ENCODE peak calls at places on chromosomes 5 and 9, in five cellular contexts. J is heart right ventricle, R is bronchial epithelial cell, Z is GM20000, T is Caco-2. M is an unnamed sample.

GRCh38 chr5:34531736-34532135 is 124.4 kb upstream of the RAI14 start:
- DNase-seq in J (no peak), R (no peak), Z (no peak), T (no peak), M (no peak)

GRCh38 chr9:116193636-116194035 is 40.0 kb downstream of the PAPPA start:
- DNase-seq in J (no peak), R (peak; percentile 81), Z (no peak), T (no peak), M (no peak)

GRCh38 chr9:115261656-115262081 is 143.7 kb upstream of the TNC start:
- DNase-seq in J (no peak), R (peak; percentile 90), Z (no peak), T (no peak), M (no peak)

GRCh38 chr5:175686396-175686795 is 28.5 kb downstream of the HRH2 start:
- DNase-seq in J (no peak), R (no peak), Z (no peak), T (no peak), M (no peak)

GRCh38 chr5:148956632-148957385 is 106.1 kb downstream of the SH3TC2 start:
- DNase-seq in J (no peak), R (peak; percentile 87), Z (no peak), T (no peak), M (no peak)

GRCh38 chr9:36793277-36793676 is 220.6 kb downstream of the MELK start:
- DNase-seq in J (no peak), R (no peak), Z (no peak), T (no peak), M (no peak)

GRCh38 chr5:147332643-147333042 is 97.8 kb downstream of the STK32A start:
- DNase-seq in J (no peak), R (no peak), Z (no peak), T (no peak), M (no peak)

GRCh38 chr5:148443998-148444397 is 60.2 kb downstream of the FBXO38 start:
- DNase-seq in J (no peak), R (peak; percentile 68), Z (peak; percentile 41), T (no peak), M (peak; percentile 49)

GRCh38 chr5:95261369-95262175 is 23.3 kb downstream of the MCTP1 start:
- DNase-seq in J (no peak), R (peak; percentile 33), Z (peak; percentile 34), T (no peak), M (peak; percentile 28)

GRCh38 chr5:112210430-112211005 is 208.6 kb downstream of the EPB41L4A start:
- DNase-seq in J (no peak), R (peak; percentile 46), Z (no peak), T (peak; percentile 45), M (peak; percentile 13)

GRCh38 chr5:180090769-180091546 is 19.4 kb upstream of the RNF130 start:
- DNase-seq in J (no peak), R (peak; percentile 26), Z (no peak), T (peak; percentile 70), M (no peak)

GRCh38 chr5:149667084-149667826 is 62.9 kb upstream of the PPARGC1B start:
- DNase-seq in J (no peak), R (peak; percentile 23), Z (peak; percentile 74), T (no peak), M (peak; percentile 60)

GRCh38 chr9:121945849-121946248 is 147.3 kb downstream of the TTLL11 start:
- DNase-seq in J (no peak), R (peak; percentile 33), Z (no peak), T (no peak), M (no peak)

GRCh38 chr5:147642666-147643065 is 132.8 kb upstream of the DPYSL3 start:
- DNase-seq in J (no peak), R (peak; percentile 73), Z (no peak), T (no peak), M (no peak)

GRCh38 chr5:150000990-150001659 is 586 bp downstream of the HMGXB3 start:
- DNase-seq in J (peak; percentile 48), R (peak; percentile 34), Z (peak; percentile 39), T (peak; percentile 42), M (peak; percentile 30)

GRCh38 chr5:54270326-54270725 is 40.0 kb downstream of the ARL15 start:
- DNase-seq in J (no peak), R (no peak), Z (no peak), T (no peak), M (no peak)

GRCh38 chr9:133485531-133486260 is 6.8 kb upstream of the SLC2A6 start:
- DNase-seq in J (no peak), R (no peak), Z (peak; percentile 73), T (no peak), M (peak; percentile 69)
- TF ChIP-seq CTCF in J (no peak), R (no peak), Z (no peak), T (no peak), M (peak; percentile 15)

GRCh38 chr5:141100243-141100805 is at the start of gene PCDHB3:
- DNase-seq in J (no peak), R (peak; percentile 15), Z (no peak), T (no peak), M (no peak)

GRCh38 chr5:141095263-141095641 is 837 bp downstream of the PCDHB2 start:
- DNase-seq in J (no peak), R (no peak), Z (no peak), T (no peak), M (no peak)

GRCh38 chr5:141094481-141095262 is at the start of gene PCDHB2:
- DNase-seq in J (no peak), R (peak; percentile 15), Z (no peak), T (no peak), M (no peak)
- TF ChIP-seq CTCF in J (peak; percentile 35), R (peak; percentile 15), Z (no peak), T (no peak), M (no peak)

DNA sequence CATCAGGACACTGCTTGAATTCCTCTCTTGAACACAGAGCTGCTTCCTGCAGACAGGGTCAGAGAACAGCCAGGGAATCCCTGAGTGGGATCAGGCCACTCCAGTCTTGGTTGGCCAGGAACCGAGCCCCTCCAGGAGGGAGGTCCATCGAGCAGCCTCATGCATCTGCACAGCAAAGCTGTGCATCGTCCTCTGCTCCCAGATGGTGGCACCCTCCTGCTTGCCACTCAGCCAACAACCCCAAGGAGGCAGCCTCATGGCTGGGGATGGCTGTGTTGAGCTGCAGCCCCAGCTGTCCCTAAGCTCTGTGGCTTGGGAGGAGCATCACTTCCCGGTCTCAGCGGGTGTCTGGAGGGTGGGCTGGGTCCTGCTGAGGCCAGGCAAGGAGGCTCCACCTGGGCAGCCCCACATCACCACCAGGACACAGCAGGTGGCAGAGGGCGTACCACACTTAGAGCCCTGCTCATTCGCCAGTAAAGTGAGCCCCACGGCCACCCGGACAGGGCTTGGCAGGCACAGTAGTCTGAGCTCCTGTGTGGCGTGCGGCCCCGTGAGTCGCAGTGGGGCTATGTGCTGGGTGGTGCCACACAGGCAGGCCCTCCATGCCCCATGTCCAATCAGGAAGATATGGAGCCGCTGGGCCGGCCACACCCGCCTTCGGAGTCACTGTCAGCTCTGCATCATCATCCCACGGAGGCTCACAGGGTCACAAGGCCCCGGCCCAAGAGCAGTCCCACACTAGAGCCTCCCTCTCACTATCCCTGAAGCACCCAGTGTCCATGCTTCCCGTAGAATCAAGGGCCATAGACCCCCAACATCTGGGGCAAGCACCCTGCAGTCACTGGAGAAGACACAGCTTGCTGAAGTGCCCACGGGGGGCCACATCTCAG is 11.9 kb downstream of the LPCAT1 start:
- DNase-seq in J (peak; percentile 9), R (peak; percentile 52), Z (peak; percentile 44), T (peak; percentile 35), M (no peak)
- TF ChIP-seq CTCF in J (no peak), R (peak; percentile 61), Z (peak; percentile 5), T (peak; percentile 42), M (peak; percentile 53)

GRCh38 chr5:171152382-171152781 is 156.7 kb upstream of the TLX3 start:
- DNase-seq in J (no peak), R (peak; percentile 52), Z (no peak), T (no peak), M (no peak)
- TF ChIP-seq CTCF in J (no peak), R (peak; percentile 45), Z (no peak), T (peak; percentile 46), M (peak; percentile 3)

GRCh38 chr9:2605246-2605645 is 16.3 kb upstream of the VLDLR start:
- DNase-seq in J (no peak), R (no peak), Z (no peak), T (no peak), M (no peak)
- TF ChIP-seq CTCF in J (no peak), R (no peak), Z (no peak), T (no peak), M (no peak)

GRCh38 chr5:169705322-169705721 is 68.2 kb downstream of the DOCK2 start:
- DNase-seq in J (no peak), R (no peak), Z (peak; percentile 11), T (no peak), M (no peak)

GRCh38 chr5:169700611-169701010 is 63.5 kb downstream of the DOCK2 start:
- DNase-seq in J (no peak), R (no peak), Z (no peak), T (no peak), M (no peak)

GRCh38 chr5:169703803-169704202 is 66.7 kb downstream of the DOCK2 start:
- DNase-seq in J (no peak), R (no peak), Z (no peak), T (no peak), M (no peak)

GRCh38 chr5:169702726-169703481 is 65.8 kb downstream of the DOCK2 start:
- DNase-seq in J (no peak), R (no peak), Z (peak; percentile 54), T (no peak), M (peak; percentile 58)

GRCh38 chr5:169701910-169702451 is 64.9 kb downstream of the DOCK2 start:
- DNase-seq in J (no peak), R (peak; percentile 45), Z (peak; percentile 13), T (no peak), M (no peak)
- TF ChIP-seq CTCF in J (peak; percentile 47), R (peak; percentile 53), Z (peak; percentile 2), T (peak; percentile 53), M (peak; percentile 46)

GRCh38 chr9:15501803-15502202 is 9.0 kb downstream of the PSIP1 start:
- DNase-seq in J (no peak), R (no peak), Z (no peak), T (no peak), M (no peak)

GRCh38 chr9:15498246-15499018 is 12.3 kb downstream of the PSIP1 start:
- DNase-seq in J (no peak), R (no peak), Z (no peak), T (no peak), M (no peak)

GRCh38 chr9:15499108-15499507 is 11.7 kb downstream of the PSIP1 start:
- DNase-seq in J (no peak), R (no peak), Z (no peak), T (no peak), M (no peak)

GRCh38 chr9:15505927-15506326 is 4.8 kb downstream of the PSIP1 start:
- DNase-seq in J (no peak), R (no peak), Z (no peak), T (no peak), M (no peak)

DNA sequence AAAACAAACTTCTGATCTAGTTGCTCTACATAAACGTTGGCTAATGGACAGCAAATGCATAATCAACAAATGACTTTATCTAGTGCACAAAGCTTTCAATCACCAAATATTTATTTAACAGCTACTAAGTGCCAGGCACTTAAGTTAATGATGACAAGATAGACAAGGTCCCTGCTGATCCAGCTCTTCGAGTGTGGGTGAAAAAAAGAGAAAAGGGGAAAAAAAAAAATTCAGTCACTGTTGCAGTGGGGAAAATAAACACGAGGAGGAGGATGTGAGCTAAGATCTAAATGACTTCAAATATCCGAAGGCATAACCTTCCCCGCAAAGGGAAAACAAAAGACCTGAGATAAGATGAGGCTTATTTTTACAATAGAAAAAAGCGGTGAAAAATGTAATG is 9.6 kb downstream of the PSIP1 start:
- DNase-seq in J (no peak), R (no peak), Z (no peak), T (no peak), M (no peak)
- TF ChIP-seq CTCF in J (no peak), R (no peak), Z (no peak), T (no peak), M (no peak)

GRCh38 chr9:136975624-136976023 is 1.7 kb upstream of the PTGDS start:
- DNase-seq in J (peak; percentile 76), R (no peak), Z (no peak), T (no peak), M (no peak)
- TF ChIP-seq CTCF in J (peak; percentile 32), R (no peak), Z (peak; percentile 5), T (no peak), M (peak; percentile 37)

M was measured in GM10248.